ENCODE peak calls at places on chromosomes 5 and 9, in ten cellular contexts. V is cardiac muscle cell; S is CD8-positive, alpha-beta memory T cell; Z is effector memory CD4-positive, alpha-beta T cell; L is colonic mucosa; B is PC-3; N is neural progenitor cell; K is adrenal gland; G is upper lobe of right lung; I is right cardiac atrium. E is an unnamed sample. For H3K4me1 and H3K9me3, the result is how much of the 10 kb centered on the place peaks cover.

GRCh38 chr9:120394058-120394669 is 185.8 kb downstream of the CDK5RAP2 start:
- DNase-seq in V (no peak), S (no peak), Z (no peak), L (no peak), B (peak), N (no peak), K (peak), G (no peak), I (no peak), E (no peak)

GRCh38 chr5:120604898-120605297 is 140.8 kb downstream of the PRR16 start:
- DNase-seq in V (no peak), S (no peak), Z (no peak), L (no peak), B (peak), N (no peak), K (no peak), G (no peak), I (no peak), E (no peak)

GRCh38 chr9:34578241-34579096 is 11.1 kb downstream of the CNTFR start:
- DNase-seq in V (peak), S (no peak), Z (no peak), L (no peak), B (no peak), N (peak), K (peak), G (no peak), I (no peak), E (no peak)

GRCh38 chr5:151288180-151288579 is 15.4 kb downstream of the SLC36A3 start:
- DNase-seq in V (no peak), S (no peak), Z (no peak), L (no peak), B (peak), N (no peak), K (no peak), G (no peak), I (no peak), E (no peak)

GRCh38 chr9:96604005-96604320 is 15.7 kb downstream of the CDC14B start:
- DNase-seq in V (no peak), S (no peak), Z (no peak), L (no peak), B (no peak), N (no peak), K (peak), G (no peak), I (peak), E (no peak)

GRCh38 chr5:151570512-151571269 is 20.4 kb downstream of the FAT2 start:
- DNase-seq in V (no peak), S (no peak), Z (no peak), L (no peak), B (peak), N (no peak), K (no peak), G (no peak), I (no peak), E (no peak)

GRCh38 chr9:136644593-136645342 is 17.9 kb upstream of the EGFL7 start:
- DNase-seq in V (peak), S (peak), Z (peak), L (peak), B (peak), N (peak), K (peak), G (peak), I (peak), E (peak)

GRCh38 chr9:94869415-94869838 is 142.9 kb downstream of the AOPEP start:
- DNase-seq in V (no peak), S (no peak), Z (no peak), L (no peak), B (peak), N (no peak), K (peak), G (no peak), I (no peak), E (no peak)

GRCh38 chr5:9348296-9348996 is 197.4 kb downstream of the SEMA5A start:
- DNase-seq in V (peak), S (no peak), Z (no peak), L (no peak), B (peak), N (no peak), K (peak), G (no peak), I (no peak), E (no peak)

GRCh38 chr9:137293482-137294090 is 8.5 kb downstream of the NRARP start:
- DNase-seq in V (no peak), S (no peak), Z (no peak), L (peak), B (peak), N (no peak), K (no peak), G (peak), I (no peak), E (no peak)

GRCh38 chr5:131760793-131761192 is 36.0 kb downstream of the FNIP1 start:
- DNase-seq in V (no peak), S (no peak), Z (no peak), L (no peak), B (no peak), N (no peak), K (no peak), G (no peak), I (no peak), E (no peak)

GRCh38 chr5:171023508-171023907 is 161.7 kb downstream of the RANBP17 start:
- DNase-seq in V (no peak), S (no peak), Z (no peak), L (no peak), B (no peak), N (no peak), K (no peak), G (no peak), I (no peak), E (no peak)

GRCh38 chr9:95477441-95477840 is 39.3 kb downstream of the PTCH1 start:
- DNase-seq in V (no peak), S (no peak), Z (no peak), L (no peak), B (no peak), N (peak), K (no peak), G (no peak), I (no peak), E (no peak)

GRCh38 chr5:139704748-139705147 is 56.6 kb downstream of the CXXC5 start:
- DNase-seq in V (no peak), S (no peak), Z (no peak), L (no peak), B (no peak), N (no peak), K (no peak), G (no peak), I (no peak), E (no peak)

GRCh38 chr5:71807909-71808308 is 88.8 kb downstream of the CARTPT start:
- DNase-seq in V (no peak), S (no peak), Z (no peak), L (no peak), B (no peak), N (no peak), K (no peak), G (no peak), I (no peak), E (no peak)

GRCh38 chr9:2469681-2470141 is 151.9 kb upstream of the VLDLR start:
- DNase-seq in V (peak), S (no peak), Z (no peak), L (peak), B (peak), N (peak), K (peak), G (no peak), I (peak), E (peak)

GRCh38 chr9:137013571-137013940 is 14.5 kb downstream of the ABCA2 start:
- DNase-seq in V (no peak), S (no peak), Z (no peak), L (no peak), B (no peak), N (no peak), K (no peak), G (no peak), I (no peak), E (no peak)

GRCh38 chr9:34045903-34046302 is 2.8 kb downstream of the UBAP2 start:
- DNase-seq in V (no peak), S (no peak), Z (no peak), L (no peak), B (no peak), N (no peak), K (no peak), G (no peak), I (no peak), E (no peak)

GRCh38 chr9:129459550-129460322 is 161.2 kb downstream of the C9orf50 start:
- DNase-seq in V (no peak), S (peak), Z (no peak), L (no peak), B (no peak), N (no peak), K (peak), G (no peak), I (no peak), E (no peak)

GRCh38 chr5:150340614-150341265 is 16.8 kb upstream of the TCOF1 start:
- DNase-seq in V (no peak), S (no peak), Z (no peak), L (no peak), B (no peak), N (no peak), K (no peak), G (no peak), I (no peak), E (no peak)

GRCh38 chr9:79969866-79970265 is 398.1 kb downstream of the TLE4 start:
- DNase-seq in V (no peak), S (no peak), Z (no peak), L (no peak), B (no peak), N (no peak), K (no peak), G (no peak), I (no peak), E (no peak)

GRCh38 chr5:1010181-1010510 is 1.5 kb downstream of the NKD2 start:
- DNase-seq in V (no peak), S (no peak), Z (no peak), L (no peak), B (peak), N (no peak), K (no peak), G (no peak), I (no peak), E (peak)

GRCh38 chr5:53480474-53481353 is at the start of gene FST:
- DNase-seq in V (peak), S (no peak), Z (no peak), L (peak), B (no peak), N (peak), K (no peak), G (peak), I (peak), E (peak)

GRCh38 chr5:83035373-83036170 is 41.6 kb downstream of the TMEM167A start:
- DNase-seq in V (peak), S (no peak), Z (no peak), L (no peak), B (no peak), N (no peak), K (peak), G (no peak), I (peak), E (peak)

GRCh38 chr9:126661521-126662251 is 48.0 kb downstream of the LMX1B start:
- DNase-seq in V (no peak), S (no peak), Z (no peak), L (no peak), B (peak), N (peak), K (no peak), G (no peak), I (no peak), E (no peak)

GRCh38 chr9:134551657-134552348 is 89.8 kb upstream of the COL5A1 start:
- DNase-seq in V (no peak), S (no peak), Z (no peak), L (no peak), B (peak), N (no peak), K (peak), G (no peak), I (peak), E (peak)

GRCh38 chr9:37187713-37188439 is 67.5 kb downstream of the ZCCHC7 start:
- DNase-seq in V (no peak), S (no peak), Z (no peak), L (no peak), B (no peak), N (no peak), K (no peak), G (no peak), I (no peak), E (no peak)

GRCh38 chr9:65432051-65432450 is 147.0 kb upstream of the FOXD4L5 start:
- DNase-seq in V (no peak), S (no peak), Z (no peak), L (no peak), B (no peak), N (no peak), K (no peak), G (no peak), I (no peak), E (no peak)

GRCh38 chr9:131722260-131722659 is 17.6 kb downstream of the RAPGEF1 start:
- DNase-seq in V (peak), S (no peak), Z (no peak), L (no peak), B (no peak), N (no peak), K (no peak), G (no peak), I (peak), E (peak)
- H3K27ac ChIP-seq in V (peak), S (no peak), Z (no peak), L (no peak), B (no peak), N (no peak), K (no peak), G (no peak), I (peak), E (no peak)

GRCh38 chr9:122374885-122375420 is 4.1 kb downstream of the PTGS1 start:
- DNase-seq in V (peak), S (no peak), Z (no peak), L (peak), B (no peak), N (peak), K (peak), G (peak), I (peak), E (peak)
- H3K4me1 ChIP-seq in V (under half), S (under half), Z (under half), L (under half), B (under half), N (under half), K (under half), G (under half), I (under half), E (under half)

DNA sequence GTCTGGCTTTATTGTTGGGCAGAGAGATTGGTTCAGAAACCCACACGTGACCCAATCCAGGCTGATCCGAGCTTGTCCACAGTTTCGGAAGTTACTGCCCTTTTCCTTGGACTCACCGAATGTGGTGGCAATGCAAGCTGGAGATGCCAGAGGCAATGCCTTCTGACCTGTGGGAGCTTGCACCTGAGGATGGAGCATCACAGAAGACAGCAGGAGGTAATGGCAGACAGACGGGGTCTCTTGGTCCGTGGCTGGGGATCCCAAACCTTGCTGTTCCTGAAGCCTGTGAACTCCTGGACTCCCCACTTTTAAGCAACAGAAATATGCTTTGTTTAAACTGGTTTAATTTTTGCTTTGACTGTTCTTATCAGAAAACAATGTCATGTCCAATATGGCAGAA is 265.2 kb upstream of the IRX1 start:
- DNase-seq in V (no peak), S (no peak), Z (no peak), L (no peak), B (no peak), N (no peak), K (no peak), G (no peak), I (no peak), E (no peak)
- H3K9me3 ChIP-seq in V (under half), S (under half), Z (under half), L (under half), B (under half), N (under half), K (under half), G (under half), I (under half), E (under half)

GRCh38 chr9:23766613-23767012 is 59.4 kb downstream of the ELAVL2 start:
- DNase-seq in V (peak), S (no peak), Z (no peak), L (no peak), B (no peak), N (no peak), K (no peak), G (no peak), I (no peak), E (no peak)

GRCh38 chr9:23769307-23769935 is 56.6 kb downstream of the ELAVL2 start:
- DNase-seq in V (no peak), S (no peak), Z (no peak), L (no peak), B (peak), N (peak), K (no peak), G (no peak), I (no peak), E (no peak)

GRCh38 chr9:23771746-23772145 is 54.3 kb downstream of the ELAVL2 start:
- DNase-seq in V (no peak), S (no peak), Z (no peak), L (no peak), B (peak), N (no peak), K (no peak), G (no peak), I (no peak), E (no peak)

GRCh38 chr9:23772384-23772783 is 53.7 kb downstream of the ELAVL2 start:
- DNase-seq in V (no peak), S (no peak), Z (no peak), L (no peak), B (no peak), N (no peak), K (no peak), G (no peak), I (no peak), E (no peak)

GRCh38 chr9:23768861-23769260 is 57.2 kb downstream of the ELAVL2 start:
- DNase-seq in V (no peak), S (no peak), Z (no peak), L (no peak), B (no peak), N (no peak), K (no peak), G (no peak), I (no peak), E (no peak)
- H3K27ac ChIP-seq in V (no peak), S (no peak), Z (no peak), L (no peak), B (peak), N (no peak), K (no peak), G (no peak), I (no peak), E (no peak)

GRCh38 chr5:78506296-78507049 is 142.1 kb downstream of the LHFPL2 start:
- DNase-seq in V (no peak), S (no peak), Z (no peak), L (no peak), B (no peak), N (peak), K (no peak), G (no peak), I (no peak), E (no peak)
- H3K4me1 ChIP-seq in V (half or more), S (under half), Z (under half), L (under half), B (half or more), N (under half), K (half or more), G (under half), I (under half), E (under half)

GRCh38 chr5:62314431-62314830 is 8.4 kb downstream of the KIF2A start:
- DNase-seq in V (no peak), S (no peak), Z (no peak), L (no peak), B (no peak), N (no peak), K (no peak), G (no peak), I (no peak), E (no peak)
- H3K9me3 ChIP-seq in V (under half), S (under half), Z (under half), L (under half), B (under half), N (under half), K (under half), G (under half), I (under half), E (under half)

DNA sequence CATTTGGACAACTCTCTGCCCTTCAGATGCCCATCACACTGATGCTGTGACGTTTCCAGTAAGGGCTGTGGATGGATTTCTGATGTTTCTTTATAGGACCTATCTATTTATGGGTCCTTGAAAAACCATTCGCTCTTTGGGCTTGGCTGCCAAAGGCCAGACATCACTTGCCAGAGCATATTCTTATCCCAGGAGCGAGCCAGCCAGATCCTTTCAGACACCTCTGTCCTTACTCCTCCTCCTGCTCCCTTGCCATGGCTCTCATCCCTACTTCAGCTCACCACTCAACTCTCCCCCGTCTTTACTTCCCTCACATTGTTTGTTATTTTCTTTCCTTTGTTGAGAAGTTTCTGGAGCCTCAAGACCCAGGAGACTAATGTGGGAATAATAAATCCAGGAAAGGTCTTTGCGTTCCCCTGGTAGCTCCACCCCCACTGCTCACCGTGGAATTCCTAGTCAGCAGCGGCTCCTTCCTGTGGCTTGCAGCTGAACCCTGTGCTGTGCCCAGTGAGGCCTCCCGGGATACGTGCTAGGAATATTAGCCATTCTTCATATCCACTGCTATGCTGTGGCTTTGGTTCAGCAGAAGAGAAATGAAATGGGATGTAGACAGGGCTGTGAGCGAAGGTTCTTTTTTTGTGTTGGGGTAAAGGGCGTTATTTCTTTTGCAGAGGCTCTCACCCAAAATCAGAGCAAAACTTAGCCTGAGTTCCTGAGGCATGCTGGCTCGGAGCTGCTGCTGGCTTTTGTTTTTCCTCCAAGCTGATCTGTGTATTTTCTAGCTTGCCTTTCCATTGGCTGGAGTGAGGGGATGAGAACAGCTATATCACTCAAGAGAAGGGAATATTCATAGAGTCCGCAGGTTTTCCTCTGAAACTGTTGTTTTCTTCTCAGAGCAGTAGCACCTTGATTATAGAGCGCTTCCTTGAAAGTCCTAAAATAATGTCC is 171.1 kb downstream of the SAXO1 start:
- DNase-seq in V (peak), S (no peak), Z (no peak), L (no peak), B (no peak), N (peak), K (peak), G (no peak), I (peak), E (peak)
- H3K27ac ChIP-seq in V (no peak), S (no peak), Z (no peak), L (no peak), B (no peak), N (no peak), K (no peak), G (no peak), I (no peak), E (peak)

GRCh38 chr5:61162010-61162831 is at the start of gene SMIM15:
- DNase-seq in V (peak), S (peak), Z (peak), L (peak), B (peak), N (peak), K (peak), G (peak), I (peak), E (peak)
- H3K4me1 ChIP-seq in V (under half), S (under half), Z (under half), L (under half), B (under half), N (under half), K (under half), G (under half), I (under half), E (under half)

E was measured in heart left ventricle.